ENCODE peak calls at places on chromosomes 13 and 19, in five cellular contexts. A is heart right ventricle, J is astrocyte, G is Peyer's patch, F is tibial artery. E is an unnamed sample.

GRCh38 chr13:113915012-113915763 is 51.3 kb upstream of the GAS6 start:
- DNase-seq in F (no peak), A (no peak), G (no peak), J (no peak), E (peak)

GRCh38 chr13:100149389-100149788 is 60.5 kb downstream of the PCCA start:
- DNase-seq in A (no peak), F (no peak), J (no peak), G (no peak), E (no peak)

GRCh38 chr13:40386586-40386985 is 279.9 kb downstream of the FOXO1 start:
- DNase-seq in G (no peak), A (no peak), J (no peak), F (no peak), E (no peak)

GRCh38 chr19:14434157-14434501 is 1.0 kb downstream of the PKN1 start:
- DNase-seq in G (peak), A (no peak), F (no peak), J (no peak), E (no peak)

GRCh38 chr19:30065680-30066606 is 123.9 kb downstream of the URI1 start:
- DNase-seq in G (no peak), F (no peak), J (no peak), A (no peak), E (no peak)

GRCh38 chr19:12840091-12841079 is 2.1 kb downstream of the MAST1 start:
- DNase-seq in A (no peak), G (no peak), J (no peak), F (no peak), E (peak)

GRCh38 chr19:32373614-32374295 is 28.3 kb downstream of the ZNF507 start:
- DNase-seq in G (no peak), A (peak), F (peak), J (peak), E (peak)

GRCh38 chr13:20525601-20526544 is at the start of gene CRYL1:
- DNase-seq in J (peak), A (peak), G (peak), F (peak), E (peak)

GRCh38 chr13:37068962-37069361 is 9.5 kb upstream of the SUPT20H start:
- DNase-seq in A (no peak), F (no peak), G (no peak), J (no peak), E (no peak)

GRCh38 chr13:99895428-99895998 is 76.1 kb downstream of the ZIC5 start:
- DNase-seq in F (no peak), G (no peak), A (no peak), J (no peak), E (no peak)

GRCh38 chr13:46553886-46554855 is 1.2 kb downstream of the LRCH1 start:
- DNase-seq in A (peak), G (peak), F (peak), J (peak), E (peak)

GRCh38 chr19:16376649-16377048 is 52.0 kb downstream of the KLF2 start:
- DNase-seq in G (no peak), J (no peak), A (no peak), F (no peak), E (no peak)

GRCh38 chr13:66657165-66657895 is 572.8 kb downstream of the PCDH9 start:
- DNase-seq in J (peak), F (peak), G (no peak), A (peak), E (peak)

GRCh38 chr19:21143846-21144245 is 2.0 kb downstream of the ZNF431 start:
- DNase-seq in F (no peak), G (no peak), A (no peak), J (peak), E (no peak)

GRCh38 chr13:36088001-36088400 is 43.2 kb downstream of the DCLK1 start:
- DNase-seq in A (no peak), G (no peak), J (no peak), F (no peak), E (no peak)

GRCh38 chr13:44406617-44407016 is 33.0 kb downstream of the SERP2 start:
- DNase-seq in G (no peak), J (no peak), A (no peak), F (no peak), E (no peak)

GRCh38 chr13:65907656-65908441 is 1322.3 kb downstream of the PCDH9 start:
- DNase-seq in F (no peak), A (no peak), J (peak), G (no peak), E (no peak)

GRCh38 chr19:2974342-2974932 is 2.9 kb upstream of the TLE6 start:
- DNase-seq in J (peak), G (no peak), A (peak), F (peak), E (peak)

GRCh38 chr13:27797228-27797624 is 4.9 kb downstream of the GSX1 start:
- DNase-seq in J (no peak), F (no peak), A (no peak), G (no peak), E (no peak)

GRCh38 chr19:40433391-40434216 is 7.8 kb upstream of the SERTAD1 start:
- DNase-seq in G (peak), A (peak), F (peak), J (peak), E (peak)

GRCh38 chr19:48835734-48836088 is 580 bp downstream of the HSD17B14 start:
- DNase-seq in F (peak), J (peak), G (peak), A (peak), E (peak)

GRCh38 chr13:40508112-40508511 is 158.3 kb downstream of the FOXO1 start:
- DNase-seq in G (no peak), A (peak), J (peak), F (no peak), E (no peak)

GRCh38 chr19:6068711-6069110 is 41.6 kb downstream of the RFX2 start:
- DNase-seq in J (no peak), A (no peak), F (no peak), G (no peak), E (no peak)

GRCh38 chr19:18415177-18415867 is 3.9 kb upstream of the SSBP4 start:
- DNase-seq in F (peak), G (no peak), J (peak), A (peak), E (no peak)

GRCh38 chr13:21670006-21670882 is 629 bp upstream of the FGF9 start:
- DNase-seq in G (peak), J (peak), F (peak), A (peak), E (no peak)

GRCh38 chr13:88824218-88824617 is 1153.0 kb downstream of the SLITRK5 start:
- DNase-seq in A (no peak), G (no peak), J (no peak), F (no peak), E (no peak)

GRCh38 chr19:22797040-22797439 is 13.1 kb upstream of the ZNF99 start:
- DNase-seq in A (no peak), G (no peak), F (no peak), J (no peak), E (no peak)

GRCh38 chr19:44687898-44688297 is 11.1 kb upstream of the CEACAM16 start:
- DNase-seq in G (no peak), F (no peak), J (no peak), A (no peak), E (no peak)

GRCh38 chr13:73765651-73766384 is 368.4 kb downstream of the KLF12 start:
- DNase-seq in F (peak), J (peak), G (peak), A (peak), E (peak)

GRCh38 chr19:4359627-4360000 is 16.3 kb downstream of the MPND start:
- DNase-seq in J (no peak), F (no peak), G (no peak), A (no peak), E (no peak)
- H3K27ac ChIP-seq in J (no peak), F (no peak), G (no peak), A (no peak), E (no peak)

GRCh38 chr19:39430675-39431593 is 4.8 kb downstream of the RPS16 start:
- DNase-seq in F (peak), J (peak), A (peak), G (peak), E (peak)
- H3K4me3 ChIP-seq in F (no peak), J (peak), A (peak), G (no peak), E (no peak)

GRCh38 chr19:45913874-45914830 is at the start of gene NANOS2:
- DNase-seq in F (no peak), J (no peak), G (no peak), A (no peak), E (no peak)
- TF ChIP-seq CTCF in F (no peak), J (no peak), G (no peak), A (peak), E (no peak)

DNA sequence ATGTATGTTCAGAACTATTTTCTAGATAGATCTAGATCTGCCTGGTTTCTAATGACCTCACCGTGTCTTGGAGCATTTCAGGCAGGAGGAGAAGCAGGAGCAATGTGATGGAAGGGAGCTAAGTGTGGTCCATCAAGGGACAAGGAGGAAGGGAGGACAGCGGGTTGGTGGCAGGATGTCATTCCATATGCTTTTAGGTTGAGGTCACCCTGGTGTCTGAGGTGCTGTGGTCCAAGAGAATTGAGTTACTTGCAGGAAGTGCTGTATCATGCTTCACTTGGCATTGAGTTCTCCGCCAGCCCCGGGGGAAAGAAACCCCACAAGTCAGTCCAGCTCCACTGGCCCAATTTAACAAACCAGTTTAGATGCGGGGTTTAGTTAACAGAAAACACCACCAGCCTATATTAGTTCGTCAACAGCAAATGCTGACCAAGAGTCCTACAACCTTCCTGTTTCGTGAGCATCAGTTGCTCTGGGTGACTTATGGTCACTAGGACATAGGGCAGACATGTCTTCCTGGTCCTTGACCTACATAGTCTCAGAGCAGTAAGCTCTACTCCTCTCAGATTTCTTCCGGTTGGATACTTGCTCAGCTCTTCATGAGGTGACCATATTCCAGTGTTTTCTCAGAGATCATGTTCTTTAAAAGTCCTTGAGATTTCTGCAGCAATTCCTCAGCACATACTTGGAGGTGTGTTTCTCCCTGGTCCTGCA is 79.4 kb downstream of the MBNL2 start:
- DNase-seq in G (no peak), F (no peak), J (no peak), A (no peak), E (no peak)
- H3K27ac ChIP-seq in G (no peak), F (no peak), J (no peak), A (peak), E (no peak)

GRCh38 chr19:1266116-1266817 is 2.9 kb upstream of the CIRBP start:
- DNase-seq in G (peak), F (peak), J (peak), A (peak), E (peak)
- H3K4me3 ChIP-seq in G (peak), F (peak), J (peak), A (peak), E (peak)

GRCh38 chr13:38535271-38535670 is 151.6 kb upstream of the FREM2 start:
- DNase-seq in J (no peak), F (no peak), A (no peak), G (no peak), E (no peak)

GRCh38 chr13:38527140-38527539 is 159.7 kb upstream of the FREM2 start:
- DNase-seq in A (no peak), G (no peak), J (no peak), F (no peak), E (no peak)

GRCh38 chr13:38530492-38530891 is 156.4 kb upstream of the FREM2 start:
- DNase-seq in J (peak), G (no peak), F (no peak), A (no peak), E (no peak)
- TF ChIP-seq CTCF in J (peak), G (no peak), F (peak), A (peak), E (no peak)